ENCODE peak calls at places on chromosomes 2 and 18, in six cellular contexts. Q, D, Z, A, V and I are unnamed samples.
A peak's percentile ranks its signal among the peaks of the same experiment; 100 is the strongest.

GRCh38 chr2:109331864-109332848 is 203.2 kb downstream of the SH3RF3 start:
- DNase-seq in Q (peak; percentile 96), D (peak; percentile 36), Z (peak; percentile 27), A (no peak), V (no peak), I (peak; percentile 21)

GRCh38 chr2:203808041-203808750 is 59.4 kb upstream of the CTLA4 start:
- DNase-seq in Q (peak; percentile 95), D (no peak), Z (no peak), A (no peak), V (no peak), I (no peak)

GRCh38 chr2:220572385-220572784 is 945.0 kb downstream of the SLC4A3 start:
- DNase-seq in Q (peak; percentile 73), D (no peak), Z (no peak), A (no peak), V (no peak), I (no peak)

GRCh38 chr2:46857871-46858696 is 57.5 kb downstream of the MCFD2 start:
- DNase-seq in Q (peak; percentile 92), D (peak; percentile 57), Z (no peak), A (no peak), V (peak; percentile 32), I (no peak)

GRCh38 chr2:37656512-37657423 is 14.7 kb downstream of the CDC42EP3 start:
- DNase-seq in Q (no peak), D (no peak), Z (no peak), A (no peak), V (no peak), I (no peak)

GRCh38 chr2:72140621-72140960 is 7.1 kb downstream of the CYP26B1 start:
- DNase-seq in Q (no peak), D (no peak), Z (no peak), A (no peak), V (no peak), I (no peak)

GRCh38 chr2:171347591-171348032 is 86.2 kb downstream of the METTL8 start:
- DNase-seq in Q (peak; percentile 93), D (peak; percentile 13), Z (no peak), A (no peak), V (no peak), I (no peak)

GRCh38 chr2:240922982-240923537 is 16.9 kb downstream of the CROCC2 start:
- DNase-seq in Q (no peak), D (peak; percentile 72), Z (no peak), A (no peak), V (no peak), I (no peak)

GRCh38 chr18:24540896-24541295 is 80.5 kb downstream of the HRH4 start:
- DNase-seq in Q (no peak), D (no peak), Z (no peak), A (no peak), V (no peak), I (no peak)

GRCh38 chr2:23615216-23616020 is 230.4 kb downstream of the KLHL29 start:
- DNase-seq in Q (no peak), D (no peak), Z (no peak), A (no peak), V (no peak), I (no peak)

GRCh38 chr2:126208266-126208665 is 447.7 kb upstream of the GYPC start:
- DNase-seq in Q (no peak), D (no peak), Z (no peak), A (no peak), V (no peak), I (no peak)

GRCh38 chr2:63058742-63059433 is 8.3 kb downstream of the OTX1 start:
- DNase-seq in Q (no peak), D (no peak), Z (no peak), A (no peak), V (no peak), I (no peak)

GRCh38 chr2:34365937-34366336 is 766.8 kb upstream of the FAM98A start:
- DNase-seq in Q (no peak), D (no peak), Z (peak; percentile 21), A (no peak), V (no peak), I (no peak)

GRCh38 chr2:18987592-18988073 is 370.8 kb downstream of the OSR1 start:
- DNase-seq in Q (peak; percentile 95), D (peak; percentile 84), Z (no peak), A (no peak), V (no peak), I (peak; percentile 34)

GRCh38 chr18:74840492-74841167 is 243.0 kb downstream of the ZNF407 start:
- DNase-seq in Q (peak; percentile 82), D (peak; percentile 51), Z (no peak), A (no peak), V (no peak), I (peak; percentile 78)

GRCh38 chr18:22169011-22169888 is at the start of gene GATA6:
- DNase-seq in Q (peak; percentile 91), D (peak; percentile 85), Z (peak; percentile 90), A (no peak), V (peak; percentile 80), I (peak; percentile 84)

GRCh38 chr2:43340945-43341356 is 114.5 kb upstream of the ZFP36L2 start:
- DNase-seq in Q (peak; percentile 63), D (peak; percentile 12), Z (no peak), A (no peak), V (no peak), I (no peak)

GRCh38 chr2:191845248-191845715 is 1.6 kb downstream of the CAVIN2 start:
- DNase-seq in Q (no peak), D (peak; percentile 40), Z (no peak), A (no peak), V (peak; percentile 17), I (peak; percentile 66)

GRCh38 chr18:48663931-48664847 is 125.4 kb downstream of the CTIF start:
- DNase-seq in Q (peak; percentile 36), D (peak; percentile 39), Z (peak; percentile 74), A (no peak), V (peak; percentile 64), I (peak; percentile 42)

GRCh38 chr18:51355841-51356240 is 158.4 kb upstream of the MEX3C start:
- DNase-seq in Q (no peak), D (no peak), Z (no peak), A (no peak), V (no peak), I (no peak)

GRCh38 chr2:12928197-12928596 is 211.5 kb downstream of the TRIB2 start:
- DNase-seq in Q (peak; percentile 81), D (no peak), Z (no peak), A (no peak), V (peak; percentile 8), I (no peak)

GRCh38 chr18:48342588-48342987 is 66.6 kb downstream of the ZBTB7C start:
- DNase-seq in Q (no peak), D (no peak), Z (no peak), A (no peak), V (no peak), I (no peak)

GRCh38 chr2:40579247-40579646 is 127.4 kb upstream of the SLC8A1 start:
- DNase-seq in Q (peak; percentile 39), D (no peak), Z (no peak), A (no peak), V (no peak), I (no peak)

GRCh38 chr18:8333961-8334360 is 275.3 kb upstream of the RAB12 start:
- DNase-seq in Q (no peak), D (no peak), Z (no peak), A (no peak), V (no peak), I (no peak)

GRCh38 chr18:8329186-8329771 is 280.0 kb upstream of the RAB12 start:
- DNase-seq in Q (peak; percentile 86), D (peak; percentile 50), Z (no peak), A (no peak), V (no peak), I (peak; percentile 62)

GRCh38 chr18:8326763-8327394 is 282.4 kb upstream of the RAB12 start:
- DNase-seq in Q (no peak), D (no peak), Z (no peak), A (no peak), V (no peak), I (no peak)

GRCh38 chr18:8337216-8337615 is 272.0 kb upstream of the RAB12 start:
- DNase-seq in Q (peak; percentile 12), D (no peak), Z (no peak), A (no peak), V (no peak), I (no peak)

DNA sequence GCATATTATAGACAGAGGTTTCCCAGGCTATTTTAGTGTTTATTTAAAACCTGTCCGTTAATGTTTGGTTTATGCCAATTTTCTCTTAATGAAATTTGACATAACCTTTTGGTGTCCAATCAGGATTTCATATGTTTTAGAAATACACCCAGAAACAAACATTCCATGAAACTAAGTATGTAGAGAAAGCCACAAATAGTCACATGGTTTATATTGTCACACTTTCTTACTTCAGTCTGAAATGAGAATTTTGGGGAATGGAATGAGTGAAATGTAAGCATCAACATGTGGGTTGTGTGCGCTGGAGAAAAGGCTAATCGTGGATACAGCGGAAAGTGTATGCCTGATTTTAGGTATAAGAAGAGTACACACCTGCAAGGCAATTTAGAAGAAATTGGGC is 277.0 kb upstream of the RAB12 start:
- DNase-seq in Q (peak; percentile 35), D (no peak), Z (no peak), A (no peak), V (no peak), I (no peak)
- TF ChIP-seq BHLHE40 in Q (no peak), D (no peak), Z (no peak), A (no peak), V (no peak), I (no peak)

DNA sequence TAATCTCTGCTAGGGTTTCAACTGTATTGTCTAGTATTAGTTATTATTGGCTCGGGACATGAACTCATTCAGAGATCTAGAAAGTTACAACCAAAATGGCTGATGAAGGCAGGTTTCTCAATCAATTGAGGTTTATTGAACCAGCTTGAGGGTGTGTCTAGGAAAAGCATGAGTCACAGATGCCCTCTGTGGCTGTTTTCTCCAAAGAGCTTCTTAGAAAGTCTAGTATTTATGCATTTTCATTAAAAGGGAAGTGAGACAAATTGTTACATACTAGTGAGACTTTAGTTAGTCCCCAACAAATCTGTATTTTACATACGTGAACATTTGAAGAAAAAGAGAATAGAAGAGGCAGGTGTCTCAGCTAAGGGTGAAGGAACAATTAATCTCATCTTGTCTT is 23.1 kb upstream of the RTTN start:
- DNase-seq in Q (no peak), D (no peak), Z (no peak), A (no peak), V (no peak), I (no peak)
- TF ChIP-seq BHLHE40 in Q (no peak), D (no peak), Z (no peak), A (no peak), V (no peak), I (no peak)

DNA sequence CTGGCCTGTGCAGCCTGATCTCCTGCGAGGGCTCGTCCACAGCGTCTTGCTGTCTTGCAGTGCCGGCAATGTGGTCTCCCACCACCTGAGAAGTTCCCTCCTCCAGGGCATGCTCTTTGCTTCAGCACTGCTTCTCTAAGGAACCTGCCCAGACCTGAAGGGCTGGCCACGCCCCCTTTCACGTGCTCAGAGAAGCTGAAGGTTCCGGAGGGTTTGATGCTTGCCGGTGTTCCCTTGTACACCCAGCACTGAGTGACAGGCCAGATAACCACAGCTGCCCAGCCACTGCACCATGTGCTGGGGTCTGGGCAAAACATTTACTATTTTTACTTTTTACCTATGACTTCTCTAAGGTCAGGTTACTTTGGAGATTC is 1.7 kb upstream of the POLR2D start:
- DNase-seq in Q (no peak), D (no peak), Z (peak; percentile 46), A (no peak), V (peak; percentile 73), I (peak; percentile 54)
- TF ChIP-seq BHLHE40 in Q (no peak), D (no peak), Z (no peak), A (peak; percentile 78), V (peak; percentile 96), I (peak; percentile 86)

DNA sequence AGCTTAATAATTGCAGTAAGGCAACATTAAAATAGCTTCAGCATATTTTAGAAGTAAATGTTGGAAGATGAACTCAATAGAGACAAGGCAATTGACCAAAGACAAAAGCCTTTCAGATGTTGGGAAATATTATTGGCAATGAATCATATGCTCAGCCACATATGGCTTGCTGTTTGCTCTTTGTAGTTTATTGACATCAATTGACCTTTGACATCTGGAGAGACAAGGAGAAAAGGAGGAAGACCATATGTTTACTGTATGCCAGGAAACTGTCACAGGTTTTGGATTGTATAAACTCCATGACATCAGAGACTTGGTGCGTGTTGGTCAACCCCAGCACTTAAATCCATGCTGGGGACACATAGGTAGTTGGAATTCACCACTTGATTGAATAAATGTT is 60.6 kb upstream of the SLC16A14 start:
- DNase-seq in Q (no peak), D (no peak), Z (no peak), A (no peak), V (no peak), I (peak; percentile 77)
- TF ChIP-seq BHLHE40 in Q (no peak), D (no peak), Z (no peak), A (no peak), V (no peak), I (no peak)